ENCODE peak calls at places on chromosome 4, in four cellular contexts. B is CD4-positive, alpha-beta T cell; H is cardiac fibroblast; N is WTC11. E is an unnamed sample.

GRCh38 chr4:175916636-175917351 is 104.7 kb upstream of the GPM6A start:
- DNase-seq in H (no peak), B (no peak), N (no peak), E (no peak)

GRCh38 chr4:7104366-7105031 is 36.6 kb upstream of the GRPEL1 start:
- DNase-seq in N (no peak), B (no peak), H (no peak), E (no peak)

GRCh38 chr4:7197910-7198309 is 5.6 kb downstream of the SORCS2 start:
- DNase-seq in N (no peak), B (no peak), H (no peak), E (no peak)

GRCh38 chr4:111991797-111992196 is 153.5 kb upstream of the FAM241A start:
- DNase-seq in H (peak), B (no peak), N (no peak), E (no peak)

GRCh38 chr4:70801265-70801809 is 38.4 kb downstream of the GRSF1 start:
- DNase-seq in N (no peak), H (no peak), B (no peak), E (no peak)

GRCh38 chr4:36189511-36190226 is 54.6 kb downstream of the ARAP2 start:
- DNase-seq in H (no peak), N (no peak), B (no peak), E (no peak)

GRCh38 chr4:176383273-176384077 is 63.7 kb downstream of the SPCS3 start:
- DNase-seq in N (no peak), H (peak), B (no peak), E (no peak)

GRCh38 chr4:169385356-169385755 is 114.6 kb upstream of the SH3RF1 start:
- DNase-seq in N (no peak), H (peak), B (no peak), E (no peak)

GRCh38 chr4:1566838-1567518 is 117.1 kb downstream of the FAM53A start:
- DNase-seq in H (no peak), N (peak), B (no peak), E (no peak)

GRCh38 chr4:22237155-22237751 is 278.6 kb downstream of the ADGRA3 start:
- DNase-seq in H (no peak), N (peak), B (peak), E (peak)

GRCh38 chr4:134812611-134813010 is 611.0 kb upstream of the PABPC4L start:
- DNase-seq in B (no peak), H (no peak), N (no peak), E (no peak)

GRCh38 chr4:54032558-54033135 is 31.8 kb downstream of the CHIC2 start:
- DNase-seq in B (no peak), N (no peak), H (no peak), E (no peak)

GRCh38 chr4:8860096-8860891 is 11.3 kb downstream of the HMX1 start:
- DNase-seq in N (peak), H (no peak), B (no peak), E (no peak)

GRCh38 chr4:166318810-166319525 is 445.9 kb downstream of the TLL1 start:
- DNase-seq in B (no peak), H (peak), N (no peak), E (no peak)

GRCh38 chr4:1551211-1551610 is 132.9 kb downstream of the FAM53A start:
- DNase-seq in N (no peak), H (no peak), B (no peak), E (no peak)

GRCh38 chr4:146520894-146521542 is 722 bp downstream of the SLC10A7 start:
- DNase-seq in B (no peak), H (peak), N (no peak), E (peak)

GRCh38 chr4:158809611-158810486 is 41.0 kb downstream of the FNIP2 start:
- DNase-seq in B (no peak), N (no peak), H (peak), E (no peak)

GRCh38 chr4:106032851-106033286 is 137.6 kb downstream of the NPNT start:
- DNase-seq in H (peak), N (no peak), B (no peak), E (no peak)